ENCODE peak calls at places on chromosomes 4 and X, in six cellular contexts. One of them, this sample, is unnamed.
A peak's percentile ranks its signal among the peaks of the same experiment; 100 is the strongest.

GRCh38 chr4:1600211-1600780 is 83.8 kb downstream of the FAM53A start:
- DNase-seq in foreskin keratinocyte: no peak
- DNase-seq in glutamatergic neuron: peak; percentile 14
- DNase-seq in Calu3: no peak
- DNase-seq in M059J: no peak
- DNase-seq in prostate gland: no peak
- DNase-seq in this sample: no peak

GRCh38 chr4:41321216-41321945 is 64.7 kb downstream of the UCHL1 start:
- DNase-seq in foreskin keratinocyte: no peak
- DNase-seq in glutamatergic neuron: no peak
- DNase-seq in Calu3: no peak
- DNase-seq in M059J: no peak
- DNase-seq in prostate gland: no peak
- DNase-seq in this sample: no peak

GRCh38 chr4:121324331-121324730 is 56.5 kb downstream of the QRFPR start:
- DNase-seq in foreskin keratinocyte: no peak
- DNase-seq in glutamatergic neuron: no peak
- DNase-seq in Calu3: no peak
- DNase-seq in M059J: no peak
- DNase-seq in prostate gland: no peak
- DNase-seq in this sample: no peak

GRCh38 chr4:180840142-180840541 is 1403.1 kb upstream of the TENM3 start:
- DNase-seq in foreskin keratinocyte: no peak
- DNase-seq in glutamatergic neuron: no peak
- DNase-seq in Calu3: no peak
- DNase-seq in M059J: no peak
- DNase-seq in prostate gland: no peak
- DNase-seq in this sample: no peak

GRCh38 chr4:102537280-102537679 is 36.1 kb downstream of the NFKB1 start:
- DNase-seq in foreskin keratinocyte: peak; percentile 43
- DNase-seq in glutamatergic neuron: no peak
- DNase-seq in Calu3: no peak
- DNase-seq in M059J: no peak
- DNase-seq in prostate gland: no peak
- DNase-seq in this sample: no peak

GRCh38 chrX:134676440-134676839 is 18.2 kb upstream of the PLAC1 start:
- DNase-seq in foreskin keratinocyte: peak; percentile 68
- DNase-seq in glutamatergic neuron: no peak
- DNase-seq in Calu3: no peak
- DNase-seq in M059J: peak; percentile 89
- DNase-seq in prostate gland: no peak
- DNase-seq in this sample: peak; percentile 52

GRCh38 chrX:40471965-40472648 is 108.7 kb upstream of the ATP6AP2 start:
- DNase-seq in foreskin keratinocyte: peak; percentile 75
- DNase-seq in glutamatergic neuron: no peak
- DNase-seq in Calu3: peak; percentile 3
- DNase-seq in M059J: no peak
- DNase-seq in prostate gland: peak; percentile 71
- DNase-seq in this sample: peak; percentile 58

GRCh38 chr4:137677851-137678250 is 145.6 kb upstream of the PCDH18 start:
- DNase-seq in foreskin keratinocyte: peak; percentile 34
- DNase-seq in glutamatergic neuron: no peak
- DNase-seq in Calu3: no peak
- DNase-seq in M059J: peak; percentile 41
- DNase-seq in prostate gland: no peak
- DNase-seq in this sample: no peak

GRCh38 chr4:61795998-61796397 is 595.9 kb downstream of the ADGRL3 start:
- DNase-seq in foreskin keratinocyte: no peak
- DNase-seq in glutamatergic neuron: no peak
- DNase-seq in Calu3: no peak
- DNase-seq in M059J: no peak
- DNase-seq in prostate gland: no peak
- DNase-seq in this sample: no peak

GRCh38 chrX:24027086-24027485 is at the start of gene KLHL15:
- DNase-seq in foreskin keratinocyte: no peak
- DNase-seq in glutamatergic neuron: no peak
- DNase-seq in Calu3: no peak
- DNase-seq in M059J: no peak
- DNase-seq in prostate gland: no peak
- DNase-seq in this sample: no peak

GRCh38 chrX:23478056-23478455 is 143.4 kb downstream of the PTCHD1 start:
- DNase-seq in foreskin keratinocyte: no peak
- DNase-seq in glutamatergic neuron: no peak
- DNase-seq in Calu3: no peak
- DNase-seq in M059J: peak; percentile 51
- DNase-seq in prostate gland: no peak
- DNase-seq in this sample: no peak

GRCh38 chrX:121853762-121854613 is 806.6 kb downstream of the GLUD2 start:
- DNase-seq in foreskin keratinocyte: no peak
- DNase-seq in glutamatergic neuron: no peak
- DNase-seq in Calu3: no peak
- DNase-seq in M059J: no peak
- DNase-seq in prostate gland: no peak
- DNase-seq in this sample: no peak

GRCh38 chr4:27088491-27088890 is 227.8 kb downstream of the STIM2 start:
- DNase-seq in foreskin keratinocyte: no peak
- DNase-seq in glutamatergic neuron: no peak
- DNase-seq in Calu3: peak; percentile 5
- DNase-seq in M059J: no peak
- DNase-seq in prostate gland: no peak
- DNase-seq in this sample: no peak

GRCh38 chrX:76850851-76851250 is 423.3 kb downstream of the MAGEE1 start:
- DNase-seq in foreskin keratinocyte: no peak
- DNase-seq in glutamatergic neuron: no peak
- DNase-seq in Calu3: no peak
- DNase-seq in M059J: no peak
- DNase-seq in prostate gland: no peak
- DNase-seq in this sample: no peak

GRCh38 chr4:40316333-40316781 is 18.8 kb upstream of the CHRNA9 start:
- DNase-seq in foreskin keratinocyte: peak; percentile 78
- DNase-seq in glutamatergic neuron: no peak
- DNase-seq in Calu3: peak; percentile 5
- DNase-seq in M059J: peak; percentile 97
- DNase-seq in prostate gland: no peak
- DNase-seq in this sample: peak; percentile 98

GRCh38 chr4:80173387-80173786 is 23.9 kb upstream of the PRDM8 start:
- DNase-seq in foreskin keratinocyte: peak; percentile 69
- DNase-seq in glutamatergic neuron: no peak
- DNase-seq in Calu3: no peak
- DNase-seq in M059J: peak; percentile 83
- DNase-seq in prostate gland: no peak
- DNase-seq in this sample: no peak

GRCh38 chrX:96611619-96612362 is 72.9 kb upstream of the DIAPH2 start:
- DNase-seq in foreskin keratinocyte: no peak
- DNase-seq in glutamatergic neuron: no peak
- DNase-seq in Calu3: no peak
- DNase-seq in M059J: no peak
- DNase-seq in prostate gland: no peak
- DNase-seq in this sample: no peak

GRCh38 chr4:109559625-109559982 is 442 bp upstream of the MCUB start:
- DNase-seq in foreskin keratinocyte: no peak
- DNase-seq in glutamatergic neuron: peak; percentile 38
- DNase-seq in Calu3: no peak
- DNase-seq in M059J: no peak
- DNase-seq in prostate gland: no peak
- DNase-seq in this sample: peak; percentile 32